ENCODE peak calls at places on chromosome 1, in four cellular contexts. U is fibroblast of lung; M is left ventricle myocardium inferior; I is CD4-positive, alpha-beta T cell. O is an unnamed sample.
A peak's percentile ranks its signal among the peaks of the same experiment; 100 is the strongest.

GRCh38 chr1:55720243-55720642 is 505.1 kb upstream of the USP24 start:
- DNase-seq in U (peak; percentile 72), M (peak; percentile 55), I (no peak), O (no peak)

GRCh38 chr1:211783897-211784296 is 46.7 kb downstream of the LPGAT1 start:
- DNase-seq in U (no peak), M (no peak), I (no peak), O (no peak)

GRCh38 chr1:202160377-202160940 is at the start of gene PTPN7:
- DNase-seq in U (no peak), M (no peak), I (peak; percentile 77), O (no peak)

GRCh38 chr1:98468111-98468717 is 193.3 kb upstream of the SNX7 start:
- DNase-seq in U (peak; percentile 83), M (no peak), I (no peak), O (no peak)

GRCh38 chr1:230220907-230221306 is 153.9 kb downstream of the GALNT2 start:
- DNase-seq in U (no peak), M (no peak), I (no peak), O (no peak)

GRCh38 chr1:8343464-8344001 is 25.6 kb downstream of the SLC45A1 start:
- DNase-seq in U (peak; percentile 98), M (peak; percentile 67), I (no peak), O (peak; percentile 88)

GRCh38 chr1:219189021-219189824 is 15.5 kb downstream of the LYPLAL1 start:
- DNase-seq in U (peak; percentile 84), M (no peak), I (no peak), O (no peak)

GRCh38 chr1:168121314-168122029 is 15.3 kb downstream of the GPR161 start:
- DNase-seq in U (peak; percentile 90), M (peak; percentile 83), I (no peak), O (peak; percentile 94)

GRCh38 chr1:94942171-94943128 is 15.5 kb upstream of the CNN3 start:
- DNase-seq in U (no peak), M (no peak), I (no peak), O (no peak)

GRCh38 chr1:93442276-93442675 is 5.6 kb upstream of the FNBP1L start:
- DNase-seq in U (no peak), M (no peak), I (no peak), O (no peak)

GRCh38 chr1:108643492-108644333 is 17.2 kb downstream of the HENMT1 start:
- DNase-seq in U (peak; percentile 86), M (no peak), I (peak; percentile 34), O (no peak)

GRCh38 chr1:15570861-15571260 is 14.0 kb downstream of the AGMAT start:
- DNase-seq in U (no peak), M (no peak), I (no peak), O (no peak)

GRCh38 chr1:15573477-15573876 is 11.4 kb downstream of the AGMAT start:
- DNase-seq in U (peak; percentile 12), M (no peak), I (no peak), O (no peak)

GRCh38 chr1:15568387-15569073 is 16.3 kb downstream of the AGMAT start:
- DNase-seq in U (no peak), M (no peak), I (no peak), O (no peak)

GRCh38 chr1:15574741-15575140 is 10.1 kb downstream of the AGMAT start:
- DNase-seq in U (no peak), M (no peak), I (no peak), O (no peak)

GRCh38 chr1:15571266-15571665 is 13.6 kb downstream of the AGMAT start:
- DNase-seq in U (no peak), M (no peak), I (no peak), O (no peak)
- H3K27ac ChIP-seq in U (no peak overlapping the region), M (no peak overlapping the region), I (no peak overlapping the region), O (no peak overlapping the region)

GRCh38 chr1:99786751-99787501 is 20.5 kb upstream of the FRRS1 start:
- DNase-seq in U (no peak), M (no peak), I (no peak), O (no peak)
- H3K27ac ChIP-seq in U (no peak overlapping the region), M (no peak overlapping the region), I (no peak overlapping the region), O (no peak overlapping the region)

DNA sequence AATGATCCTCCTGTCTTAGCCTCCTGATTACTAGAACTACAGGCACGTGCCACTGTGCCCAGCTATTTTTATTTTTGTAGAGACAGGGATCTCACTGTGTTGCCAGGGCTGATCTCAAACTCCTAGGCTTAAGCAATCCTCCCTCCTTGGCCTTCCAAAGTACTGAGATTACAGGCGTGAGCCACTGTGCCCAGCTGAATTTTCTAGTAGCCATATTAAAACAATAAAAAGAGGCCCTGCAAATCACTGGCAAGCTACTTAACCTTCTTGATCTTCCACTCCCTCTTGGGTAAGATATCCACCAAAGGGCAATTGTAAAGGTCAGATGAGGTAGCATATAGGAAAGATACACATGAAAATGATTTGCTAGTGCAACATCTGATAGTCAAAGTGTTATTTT is 65.6 kb upstream of the SRSF10 start:
- DNase-seq in U (peak; percentile 67), M (no peak), I (no peak), O (no peak)
- H3K27ac ChIP-seq in U (peak overlapping the region; percentile 23), M (peak overlapping the region; percentile 52), I (no peak overlapping the region), O (peak overlapping the region; percentile 35)

GRCh38 chr1:58572691-58573090 is 4.4 kb downstream of the TACSTD2 start:
- DNase-seq in U (no peak), M (no peak), I (no peak), O (no peak)
- H3K27ac ChIP-seq in U (no peak overlapping the region), M (no peak overlapping the region), I (no peak overlapping the region), O (no peak overlapping the region)

GRCh38 chr1:29416825-29417557 is 180.7 kb downstream of the PTPRU start:
- DNase-seq in U (peak; percentile 61), M (no peak), I (no peak), O (peak; percentile 34)
- H3K27ac ChIP-seq in U (no peak overlapping the region), M (peak overlapping the region; percentile 36), I (no peak overlapping the region), O (peak overlapping the region; percentile 17)

DNA sequence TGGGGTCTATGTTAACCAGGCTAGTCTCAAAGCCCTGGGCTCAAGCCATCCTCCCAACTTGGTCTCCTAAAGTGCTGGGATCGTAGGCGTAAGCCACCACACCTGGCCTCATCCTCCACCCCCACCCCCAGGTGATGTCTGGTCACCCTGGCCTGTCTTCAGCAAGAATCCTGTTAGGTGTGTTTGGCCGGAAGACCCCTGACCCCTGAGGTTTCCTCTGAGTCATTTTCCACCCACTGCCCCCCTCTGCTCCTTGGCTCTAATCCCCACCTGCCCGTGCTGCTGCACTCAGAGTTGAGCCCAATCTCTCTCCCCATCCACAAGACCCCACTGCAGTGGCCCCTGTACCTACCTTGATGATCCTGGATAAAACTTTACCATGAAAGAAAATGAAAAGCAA is 25.2 kb downstream of the SLC66A1 start:
- DNase-seq in U (no peak), M (no peak), I (no peak), O (no peak)
- H3K27ac ChIP-seq in U (no peak overlapping the region), M (no peak overlapping the region), I (no peak overlapping the region), O (no peak overlapping the region)

DNA sequence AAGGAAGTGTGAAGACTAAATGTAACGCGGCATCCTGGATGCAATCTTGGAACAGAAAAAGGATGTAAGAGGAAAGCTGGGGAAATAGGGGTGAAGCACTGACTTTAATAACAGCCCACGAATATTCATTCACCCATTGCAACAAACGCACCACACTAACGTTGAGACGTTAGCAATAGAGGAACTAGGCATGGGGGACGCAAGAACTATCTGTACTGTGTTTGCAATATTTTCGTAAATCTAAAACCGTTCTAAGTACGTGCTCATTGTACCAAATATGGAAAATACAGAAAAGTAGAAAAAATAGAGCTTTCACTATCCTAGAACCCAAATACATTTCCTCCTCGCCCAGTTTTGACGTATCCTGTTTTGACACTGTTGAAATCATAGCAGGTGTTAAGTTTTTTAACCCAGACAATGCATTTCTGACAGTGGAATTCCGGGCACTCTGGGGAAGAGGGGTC is 3.9 kb downstream of the LAPTM5 start:
- DNase-seq in U (no peak), M (no peak), I (no peak), O (no peak)
- H3K27ac ChIP-seq in U (no peak overlapping the region), M (no peak overlapping the region), I (peak overlapping the region; percentile 97), O (no peak overlapping the region)

O was measured in tibial artery.